ENCODE peak calls at places on chromosomes 13 and 19, in four cellular contexts. E is psoas muscle; F is NCI-H1694 treated with DMSO at 0.1 percent for 48 hours; D is activated T-helper 1 cell treated with anti-CD3 and anti-CD28 coated beads, Interleukin-2, amount 50 U/mL, for 16 hours. C is an unnamed sample.

GRCh38 chr13:33435207-33435606 is 149.7 kb upstream of the STARD13 start:
- DNase-seq in F (no peak), D (no peak), E (no peak), C (no peak)

GRCh38 chr13:113784645-113785024 is 25.6 kb downstream of the TMEM255B start:
- DNase-seq in D (no peak), F (no peak), E (no peak), C (no peak)

GRCh38 chr13:61536443-61536842 is 120.8 kb upstream of the PCDH20 start:
- DNase-seq in D (no peak), E (no peak), F (no peak), C (no peak)

GRCh38 chr13:110359840-110360301 is 52.8 kb downstream of the COL4A2 start:
- DNase-seq in F (no peak), E (no peak), D (no peak), C (no peak)

GRCh38 chr19:4456566-4456842 is 1.1 kb downstream of the UBXN6 start:
- DNase-seq in D (no peak), F (no peak), E (peak; percentile 19), C (peak; percentile 51)

GRCh38 chr13:96373597-96373996 is 283.7 kb downstream of the HS6ST3 start:
- DNase-seq in E (no peak), F (no peak), D (no peak), C (no peak)

GRCh38 chr19:50477751-50478515 is 1.3 kb upstream of the GARIN5A start:
- DNase-seq in D (no peak), F (no peak), E (no peak), C (no peak)

GRCh38 chr13:108495686-108496363 is 133.6 kb upstream of the MYO16 start:
- DNase-seq in E (no peak), F (no peak), D (no peak), C (no peak)

GRCh38 chr13:106599875-106600797 is 32.2 kb upstream of the ARGLU1 start:
- DNase-seq in D (no peak), F (no peak), E (no peak), C (no peak)

GRCh38 chr19:47511681-47512080 is 3.2 kb downstream of the NAPA start:
- DNase-seq in D (no peak), F (peak; percentile 90), E (peak; percentile 60), C (peak; percentile 78)

GRCh38 chr19:48806518-48806817 is 4.4 kb downstream of the BCAT2 start:
- DNase-seq in E (no peak), D (no peak), F (no peak), C (peak; percentile 97)

C was measured in cerebellar cortex.